ENCODE peak calls at places on chromosomes 5 and 9, in five cellular contexts. U is islet precursor cell; R is Jurkat, Clone E6-1; P is AG04450; S is HTR-8/SVneo. I is an unnamed sample.

GRCh38 chr9:121274851-121275250 is 6.9 kb downstream of the GSN start:
- DNase-seq in U (no peak), R (no peak), P (no peak), S (no peak), I (no peak)

GRCh38 chr9:128642675-128643074 is 14.0 kb downstream of the DYNC2I2 start:
- DNase-seq in U (no peak), R (no peak), P (no peak), S (no peak), I (no peak)

GRCh38 chr9:130938184-130938651 is 829 bp downstream of the FIBCD1 start:
- DNase-seq in U (peak), R (no peak), P (no peak), S (no peak), I (no peak)

GRCh38 chr9:103798620-103799019 is 295.5 kb upstream of the SMC2 start:
- DNase-seq in U (no peak), R (peak), P (no peak), S (peak), I (no peak)

GRCh38 chr9:33439731-33440130 is 7.7 kb downstream of the AQP3 start:
- DNase-seq in U (no peak), R (no peak), P (no peak), S (no peak), I (no peak)

GRCh38 chr9:116763665-116764064 is 76.6 kb downstream of the TRIM32 start:
- DNase-seq in U (no peak), R (no peak), P (no peak), S (no peak), I (no peak)

GRCh38 chr5:162512935-162513575 is 445.5 kb downstream of the GABRG2 start:
- DNase-seq in U (no peak), R (no peak), P (no peak), S (no peak), I (no peak)

GRCh38 chr5:54753034-54753433 is 232.4 kb downstream of the ESM1 start:
- DNase-seq in U (no peak), R (no peak), P (no peak), S (no peak), I (no peak)

GRCh38 chr5:10564838-10565784 is 1.2 kb downstream of the ANKRD33B start:
- DNase-seq in U (peak), R (no peak), P (no peak), S (no peak), I (no peak)

GRCh38 chr9:87427851-87428506 is 69.7 kb upstream of the DAPK1 start:
- DNase-seq in U (peak), R (no peak), P (no peak), S (no peak), I (no peak)

GRCh38 chr5:39801306-39801705 is 376.5 kb upstream of the DAB2 start:
- DNase-seq in U (no peak), R (no peak), P (no peak), S (no peak), I (no peak)

GRCh38 chr9:115373000-115373709 is 255.2 kb upstream of the TNC start:
- DNase-seq in U (peak), R (no peak), P (peak), S (peak), I (no peak)

GRCh38 chr5:153974131-153974812 is 64.4 kb downstream of the FAM114A2 start:
- DNase-seq in U (peak), R (peak), P (peak), S (peak), I (no peak)

GRCh38 chr9:133969681-133970580 is 22.2 kb downstream of the VAV2 start:
- DNase-seq in U (no peak), R (no peak), P (no peak), S (no peak), I (no peak)

GRCh38 chr9:87337335-87338074 is 160.2 kb upstream of the DAPK1 start:
- DNase-seq in U (peak), R (no peak), P (no peak), S (peak), I (peak)

GRCh38 chr5:146024034-146024433 is 81.3 kb downstream of the PLAC8L1 start:
- DNase-seq in U (no peak), R (no peak), P (no peak), S (no peak), I (no peak)

GRCh38 chr9:38343552-38343951 is 49.0 kb upstream of the ALDH1B1 start:
- DNase-seq in U (peak), R (no peak), P (no peak), S (no peak), I (no peak)

GRCh38 chr9:12426198-12426864 is 266.9 kb upstream of the TYRP1 start:
- DNase-seq in U (peak), R (peak), P (no peak), S (peak), I (peak)

GRCh38 chr9:113738506-113738897 is 137.6 kb upstream of the ZNF618 start:
- DNase-seq in U (no peak), R (no peak), P (no peak), S (no peak), I (no peak)

I was measured in NCI-H1105.